ENCODE peak calls at places on chromosomes 2 and 18, in ten cellular contexts. One of them, this sample, is unnamed.

GRCh38 chr2:179884193-179884592 is 22.8 kb upstream of the ZNF385B start:
- DNase-seq in caudate nucleus: no peak
- DNase-seq in endodermal cell: no peak
- DNase-seq in T1000: no peak
- DNase-seq in stimulated activated CD8-positive, alpha-beta memory T cell treated with anti-CD3 and anti-CD28 coated beads, Interleukin-7, amount 100 ng/mL, for 1 hour: no peak
- DNase-seq in NCI-H2029 treated with DMSO at 0.1 percent for 48 hours: no peak
- DNase-seq in choroid plexus epithelial cell: no peak
- DNase-seq in stromal cell of bone marrow: no peak
- DNase-seq in head of caudate nucleus: no peak
- DNase-seq in T-helper 22 cell: no peak
- DNase-seq in this sample: no peak

GRCh38 chr2:181900007-181900651 is 8.6 kb downstream of the ITPRID2 start:
- DNase-seq in T-helper 22 cell: no peak
- DNase-seq in stromal cell of bone marrow: no peak
- DNase-seq in endodermal cell: no peak
- DNase-seq in NCI-H2029 treated with DMSO at 0.1 percent for 48 hours: no peak
- DNase-seq in T1000: no peak
- DNase-seq in choroid plexus epithelial cell: no peak
- DNase-seq in caudate nucleus: no peak
- DNase-seq in stimulated activated CD8-positive, alpha-beta memory T cell treated with anti-CD3 and anti-CD28 coated beads, Interleukin-7, amount 100 ng/mL, for 1 hour: no peak
- DNase-seq in head of caudate nucleus: no peak
- DNase-seq in this sample: no peak

GRCh38 chr18:6743988-6744387 is 14.5 kb downstream of the ARHGAP28 start:
- DNase-seq in T-helper 22 cell: no peak
- DNase-seq in stimulated activated CD8-positive, alpha-beta memory T cell treated with anti-CD3 and anti-CD28 coated beads, Interleukin-7, amount 100 ng/mL, for 1 hour: no peak
- DNase-seq in T1000: no peak
- DNase-seq in caudate nucleus: no peak
- DNase-seq in stromal cell of bone marrow: no peak
- DNase-seq in endodermal cell: no peak
- DNase-seq in choroid plexus epithelial cell: no peak
- DNase-seq in head of caudate nucleus: no peak
- DNase-seq in NCI-H2029 treated with DMSO at 0.1 percent for 48 hours: no peak
- DNase-seq in this sample: no peak

GRCh38 chr18:56565596-56566355 is 72.6 kb downstream of the TXNL1 start:
- DNase-seq in NCI-H2029 treated with DMSO at 0.1 percent for 48 hours: no peak
- DNase-seq in head of caudate nucleus: no peak
- DNase-seq in caudate nucleus: no peak
- DNase-seq in T-helper 22 cell: no peak
- DNase-seq in endodermal cell: no peak
- DNase-seq in choroid plexus epithelial cell: peak
- DNase-seq in stimulated activated CD8-positive, alpha-beta memory T cell treated with anti-CD3 and anti-CD28 coated beads, Interleukin-7, amount 100 ng/mL, for 1 hour: no peak
- DNase-seq in T1000: no peak
- DNase-seq in stromal cell of bone marrow: peak
- DNase-seq in this sample: no peak

GRCh38 chr2:218332288-218332687 is 24.4 kb upstream of the CATIP start:
- DNase-seq in NCI-H2029 treated with DMSO at 0.1 percent for 48 hours: no peak
- DNase-seq in T-helper 22 cell: no peak
- DNase-seq in stromal cell of bone marrow: no peak
- DNase-seq in T1000: no peak
- DNase-seq in head of caudate nucleus: no peak
- DNase-seq in endodermal cell: peak
- DNase-seq in caudate nucleus: no peak
- DNase-seq in stimulated activated CD8-positive, alpha-beta memory T cell treated with anti-CD3 and anti-CD28 coated beads, Interleukin-7, amount 100 ng/mL, for 1 hour: no peak
- DNase-seq in choroid plexus epithelial cell: no peak
- DNase-seq in this sample: no peak

GRCh38 chr18:64100136-64100922 is 48.6 kb downstream of the LINC00305 start:
- DNase-seq in T-helper 22 cell: no peak
- DNase-seq in NCI-H2029 treated with DMSO at 0.1 percent for 48 hours: no peak
- DNase-seq in T1000: no peak
- DNase-seq in head of caudate nucleus: no peak
- DNase-seq in stimulated activated CD8-positive, alpha-beta memory T cell treated with anti-CD3 and anti-CD28 coated beads, Interleukin-7, amount 100 ng/mL, for 1 hour: no peak
- DNase-seq in endodermal cell: no peak
- DNase-seq in caudate nucleus: no peak
- DNase-seq in choroid plexus epithelial cell: peak
- DNase-seq in stromal cell of bone marrow: no peak
- DNase-seq in this sample: no peak

GRCh38 chr2:111122631-111123421 is 2.1 kb downstream of the BCL2L11 start:
- DNase-seq in stimulated activated CD8-positive, alpha-beta memory T cell treated with anti-CD3 and anti-CD28 coated beads, Interleukin-7, amount 100 ng/mL, for 1 hour: no peak
- DNase-seq in T-helper 22 cell: no peak
- DNase-seq in stromal cell of bone marrow: peak
- DNase-seq in NCI-H2029 treated with DMSO at 0.1 percent for 48 hours: peak
- DNase-seq in caudate nucleus: peak
- DNase-seq in choroid plexus epithelial cell: peak
- DNase-seq in endodermal cell: peak
- DNase-seq in head of caudate nucleus: peak
- DNase-seq in T1000: peak
- DNase-seq in this sample: peak

GRCh38 chr2:96937586-96937985 is 48.8 kb downstream of the FAM178B start:
- DNase-seq in NCI-H2029 treated with DMSO at 0.1 percent for 48 hours: no peak
- DNase-seq in caudate nucleus: no peak
- DNase-seq in choroid plexus epithelial cell: no peak
- DNase-seq in T-helper 22 cell: no peak
- DNase-seq in head of caudate nucleus: no peak
- DNase-seq in endodermal cell: no peak
- DNase-seq in stromal cell of bone marrow: no peak
- DNase-seq in stimulated activated CD8-positive, alpha-beta memory T cell treated with anti-CD3 and anti-CD28 coated beads, Interleukin-7, amount 100 ng/mL, for 1 hour: no peak
- DNase-seq in T1000: no peak
- DNase-seq in this sample: no peak

GRCh38 chr2:173354073-173354600 is 535 bp upstream of the CDCA7 start:
- DNase-seq in head of caudate nucleus: no peak
- DNase-seq in T-helper 22 cell: no peak
- DNase-seq in choroid plexus epithelial cell: no peak
- DNase-seq in stromal cell of bone marrow: no peak
- DNase-seq in stimulated activated CD8-positive, alpha-beta memory T cell treated with anti-CD3 and anti-CD28 coated beads, Interleukin-7, amount 100 ng/mL, for 1 hour: no peak
- DNase-seq in NCI-H2029 treated with DMSO at 0.1 percent for 48 hours: no peak
- DNase-seq in T1000: no peak
- DNase-seq in endodermal cell: no peak
- DNase-seq in caudate nucleus: no peak
- DNase-seq in this sample: no peak

GRCh38 chr18:77065221-77065981 is 67.2 kb downstream of the MBP start:
- DNase-seq in head of caudate nucleus: no peak
- DNase-seq in stromal cell of bone marrow: peak
- DNase-seq in T1000: peak
- DNase-seq in stimulated activated CD8-positive, alpha-beta memory T cell treated with anti-CD3 and anti-CD28 coated beads, Interleukin-7, amount 100 ng/mL, for 1 hour: no peak
- DNase-seq in caudate nucleus: no peak
- DNase-seq in choroid plexus epithelial cell: peak
- DNase-seq in endodermal cell: no peak
- DNase-seq in NCI-H2029 treated with DMSO at 0.1 percent for 48 hours: no peak
- DNase-seq in T-helper 22 cell: peak
- DNase-seq in this sample: no peak

GRCh38 chr2:218026244-218026643 is 23.4 kb upstream of the TNS1 start:
- DNase-seq in stromal cell of bone marrow: no peak
- DNase-seq in caudate nucleus: no peak
- DNase-seq in NCI-H2029 treated with DMSO at 0.1 percent for 48 hours: no peak
- DNase-seq in stimulated activated CD8-positive, alpha-beta memory T cell treated with anti-CD3 and anti-CD28 coated beads, Interleukin-7, amount 100 ng/mL, for 1 hour: no peak
- DNase-seq in T-helper 22 cell: no peak
- DNase-seq in choroid plexus epithelial cell: no peak
- DNase-seq in T1000: no peak
- DNase-seq in endodermal cell: peak
- DNase-seq in head of caudate nucleus: peak
- DNase-seq in this sample: peak

GRCh38 chr2:64168231-64168630 is 24.0 kb upstream of the PELI1 start:
- DNase-seq in choroid plexus epithelial cell: no peak
- DNase-seq in T1000: no peak
- DNase-seq in head of caudate nucleus: no peak
- DNase-seq in T-helper 22 cell: no peak
- DNase-seq in caudate nucleus: no peak
- DNase-seq in stimulated activated CD8-positive, alpha-beta memory T cell treated with anti-CD3 and anti-CD28 coated beads, Interleukin-7, amount 100 ng/mL, for 1 hour: no peak
- DNase-seq in NCI-H2029 treated with DMSO at 0.1 percent for 48 hours: no peak
- DNase-seq in endodermal cell: no peak
- DNase-seq in stromal cell of bone marrow: no peak
- DNase-seq in this sample: no peak

GRCh38 chr2:143347303-143347702 is 218.1 kb downstream of the ARHGAP15 start:
- DNase-seq in choroid plexus epithelial cell: no peak
- DNase-seq in endodermal cell: no peak
- DNase-seq in T1000: no peak
- DNase-seq in T-helper 22 cell: no peak
- DNase-seq in stromal cell of bone marrow: no peak
- DNase-seq in stimulated activated CD8-positive, alpha-beta memory T cell treated with anti-CD3 and anti-CD28 coated beads, Interleukin-7, amount 100 ng/mL, for 1 hour: no peak
- DNase-seq in head of caudate nucleus: no peak
- DNase-seq in NCI-H2029 treated with DMSO at 0.1 percent for 48 hours: no peak
- DNase-seq in caudate nucleus: no peak
- DNase-seq in this sample: no peak

GRCh38 chr2:217804786-217805678 is 197.8 kb downstream of the TNS1 start:
- DNase-seq in stromal cell of bone marrow: no peak
- DNase-seq in NCI-H2029 treated with DMSO at 0.1 percent for 48 hours: no peak
- DNase-seq in T1000: no peak
- DNase-seq in head of caudate nucleus: no peak
- DNase-seq in stimulated activated CD8-positive, alpha-beta memory T cell treated with anti-CD3 and anti-CD28 coated beads, Interleukin-7, amount 100 ng/mL, for 1 hour: no peak
- DNase-seq in choroid plexus epithelial cell: peak
- DNase-seq in caudate nucleus: no peak
- DNase-seq in endodermal cell: no peak
- DNase-seq in T-helper 22 cell: no peak
- DNase-seq in this sample: no peak

GRCh38 chr18:63970803-63971191 is 916 bp downstream of the SERPINB8 start:
- DNase-seq in caudate nucleus: no peak
- DNase-seq in stimulated activated CD8-positive, alpha-beta memory T cell treated with anti-CD3 and anti-CD28 coated beads, Interleukin-7, amount 100 ng/mL, for 1 hour: no peak
- DNase-seq in choroid plexus epithelial cell: no peak
- DNase-seq in T1000: no peak
- DNase-seq in T-helper 22 cell: no peak
- DNase-seq in NCI-H2029 treated with DMSO at 0.1 percent for 48 hours: no peak
- DNase-seq in endodermal cell: peak
- DNase-seq in stromal cell of bone marrow: no peak
- DNase-seq in head of caudate nucleus: peak
- DNase-seq in this sample: peak

GRCh38 chr2:61645911-61646310 is 107.8 kb upstream of the XPO1 start:
- DNase-seq in T1000: no peak
- DNase-seq in caudate nucleus: no peak
- DNase-seq in head of caudate nucleus: no peak
- DNase-seq in stimulated activated CD8-positive, alpha-beta memory T cell treated with anti-CD3 and anti-CD28 coated beads, Interleukin-7, amount 100 ng/mL, for 1 hour: no peak
- DNase-seq in NCI-H2029 treated with DMSO at 0.1 percent for 48 hours: no peak
- DNase-seq in choroid plexus epithelial cell: peak
- DNase-seq in stromal cell of bone marrow: peak
- DNase-seq in T-helper 22 cell: no peak
- DNase-seq in endodermal cell: no peak
- DNase-seq in this sample: no peak

GRCh38 chr2:231412616-231412963 is 17.1 kb downstream of the B3GNT7 start:
- DNase-seq in NCI-H2029 treated with DMSO at 0.1 percent for 48 hours: no peak
- DNase-seq in caudate nucleus: no peak
- DNase-seq in endodermal cell: no peak
- DNase-seq in head of caudate nucleus: no peak
- DNase-seq in choroid plexus epithelial cell: no peak
- DNase-seq in stromal cell of bone marrow: no peak
- DNase-seq in T1000: no peak
- DNase-seq in T-helper 22 cell: no peak
- DNase-seq in stimulated activated CD8-positive, alpha-beta memory T cell treated with anti-CD3 and anti-CD28 coated beads, Interleukin-7, amount 100 ng/mL, for 1 hour: no peak
- DNase-seq in this sample: no peak

GRCh38 chr18:79904357-79905147 is 46.9 kb downstream of the SLC66A2 start:
- DNase-seq in stimulated activated CD8-positive, alpha-beta memory T cell treated with anti-CD3 and anti-CD28 coated beads, Interleukin-7, amount 100 ng/mL, for 1 hour: no peak
- DNase-seq in T1000: no peak
- DNase-seq in head of caudate nucleus: no peak
- DNase-seq in choroid plexus epithelial cell: no peak
- DNase-seq in endodermal cell: no peak
- DNase-seq in T-helper 22 cell: no peak
- DNase-seq in caudate nucleus: no peak
- DNase-seq in NCI-H2029 treated with DMSO at 0.1 percent for 48 hours: no peak
- DNase-seq in stromal cell of bone marrow: no peak
- DNase-seq in this sample: no peak

GRCh38 chr18:45014047-45014501 is 333.4 kb downstream of the SETBP1 start:
- DNase-seq in stromal cell of bone marrow: peak
- DNase-seq in caudate nucleus: no peak
- DNase-seq in endodermal cell: peak
- DNase-seq in NCI-H2029 treated with DMSO at 0.1 percent for 48 hours: no peak
- DNase-seq in stimulated activated CD8-positive, alpha-beta memory T cell treated with anti-CD3 and anti-CD28 coated beads, Interleukin-7, amount 100 ng/mL, for 1 hour: no peak
- DNase-seq in head of caudate nucleus: no peak
- DNase-seq in T1000: no peak
- DNase-seq in T-helper 22 cell: no peak
- DNase-seq in choroid plexus epithelial cell: peak
- DNase-seq in this sample: peak

GRCh38 chr2:148455791-148456190 is 188.8 kb upstream of the EPC2 start:
- DNase-seq in T-helper 22 cell: no peak
- DNase-seq in NCI-H2029 treated with DMSO at 0.1 percent for 48 hours: no peak
- DNase-seq in endodermal cell: no peak
- DNase-seq in caudate nucleus: no peak
- DNase-seq in stromal cell of bone marrow: no peak
- DNase-seq in stimulated activated CD8-positive, alpha-beta memory T cell treated with anti-CD3 and anti-CD28 coated beads, Interleukin-7, amount 100 ng/mL, for 1 hour: no peak
- DNase-seq in T1000: no peak
- DNase-seq in choroid plexus epithelial cell: no peak
- DNase-seq in head of caudate nucleus: no peak
- DNase-seq in this sample: no peak

GRCh38 chr2:26298286-26298637 is 47.7 kb upstream of the SELENOI start:
- DNase-seq in stimulated activated CD8-positive, alpha-beta memory T cell treated with anti-CD3 and anti-CD28 coated beads, Interleukin-7, amount 100 ng/mL, for 1 hour: no peak
- DNase-seq in caudate nucleus: no peak
- DNase-seq in NCI-H2029 treated with DMSO at 0.1 percent for 48 hours: no peak
- DNase-seq in choroid plexus epithelial cell: no peak
- DNase-seq in head of caudate nucleus: no peak
- DNase-seq in T-helper 22 cell: no peak
- DNase-seq in stromal cell of bone marrow: no peak
- DNase-seq in endodermal cell: no peak
- DNase-seq in T1000: no peak
- DNase-seq in this sample: peak

GRCh38 chr18:36411745-36412168 is 114.2 kb downstream of the FHOD3 start:
- DNase-seq in choroid plexus epithelial cell: peak
- DNase-seq in T1000: no peak
- DNase-seq in caudate nucleus: no peak
- DNase-seq in stimulated activated CD8-positive, alpha-beta memory T cell treated with anti-CD3 and anti-CD28 coated beads, Interleukin-7, amount 100 ng/mL, for 1 hour: no peak
- DNase-seq in stromal cell of bone marrow: no peak
- DNase-seq in endodermal cell: peak
- DNase-seq in head of caudate nucleus: no peak
- DNase-seq in NCI-H2029 treated with DMSO at 0.1 percent for 48 hours: no peak
- DNase-seq in T-helper 22 cell: no peak
- DNase-seq in this sample: peak

GRCh38 chr2:239214725-239215124 is 186.1 kb downstream of the HDAC4 start:
- DNase-seq in endodermal cell: no peak
- DNase-seq in NCI-H2029 treated with DMSO at 0.1 percent for 48 hours: no peak
- DNase-seq in T1000: no peak
- DNase-seq in choroid plexus epithelial cell: no peak
- DNase-seq in head of caudate nucleus: no peak
- DNase-seq in stromal cell of bone marrow: no peak
- DNase-seq in caudate nucleus: no peak
- DNase-seq in stimulated activated CD8-positive, alpha-beta memory T cell treated with anti-CD3 and anti-CD28 coated beads, Interleukin-7, amount 100 ng/mL, for 1 hour: no peak
- DNase-seq in T-helper 22 cell: no peak
- DNase-seq in this sample: no peak

GRCh38 chr18:79393626-79394401 is 1.9 kb upstream of the NFATC1 start:
- DNase-seq in choroid plexus epithelial cell: peak
- DNase-seq in caudate nucleus: no peak
- DNase-seq in endodermal cell: peak
- DNase-seq in stimulated activated CD8-positive, alpha-beta memory T cell treated with anti-CD3 and anti-CD28 coated beads, Interleukin-7, amount 100 ng/mL, for 1 hour: no peak
- DNase-seq in T-helper 22 cell: peak
- DNase-seq in stromal cell of bone marrow: peak
- DNase-seq in head of caudate nucleus: peak
- DNase-seq in T1000: peak
- DNase-seq in NCI-H2029 treated with DMSO at 0.1 percent for 48 hours: peak
- DNase-seq in this sample: peak

GRCh38 chr2:184760931-184761330 is 162.6 kb downstream of the ZNF804A start:
- DNase-seq in caudate nucleus: no peak
- DNase-seq in NCI-H2029 treated with DMSO at 0.1 percent for 48 hours: no peak
- DNase-seq in stimulated activated CD8-positive, alpha-beta memory T cell treated with anti-CD3 and anti-CD28 coated beads, Interleukin-7, amount 100 ng/mL, for 1 hour: no peak
- DNase-seq in T-helper 22 cell: no peak
- DNase-seq in choroid plexus epithelial cell: no peak
- DNase-seq in endodermal cell: no peak
- DNase-seq in head of caudate nucleus: no peak
- DNase-seq in stromal cell of bone marrow: no peak
- DNase-seq in T1000: no peak
- DNase-seq in this sample: no peak

GRCh38 chr18:43935051-43935412 is 657.7 kb upstream of the SYT4 start:
- DNase-seq in head of caudate nucleus: no peak
- DNase-seq in endodermal cell: no peak
- DNase-seq in stimulated activated CD8-positive, alpha-beta memory T cell treated with anti-CD3 and anti-CD28 coated beads, Interleukin-7, amount 100 ng/mL, for 1 hour: no peak
- DNase-seq in caudate nucleus: no peak
- DNase-seq in T-helper 22 cell: no peak
- DNase-seq in choroid plexus epithelial cell: peak
- DNase-seq in stromal cell of bone marrow: peak
- DNase-seq in NCI-H2029 treated with DMSO at 0.1 percent for 48 hours: no peak
- DNase-seq in T1000: no peak
- DNase-seq in this sample: no peak

GRCh38 chr2:10918661-10919414 is 7.1 kb downstream of the KCNF1 start:
- DNase-seq in stromal cell of bone marrow: no peak
- DNase-seq in choroid plexus epithelial cell: no peak
- DNase-seq in head of caudate nucleus: no peak
- DNase-seq in T-helper 22 cell: no peak
- DNase-seq in endodermal cell: peak
- DNase-seq in caudate nucleus: no peak
- DNase-seq in NCI-H2029 treated with DMSO at 0.1 percent for 48 hours: no peak
- DNase-seq in stimulated activated CD8-positive, alpha-beta memory T cell treated with anti-CD3 and anti-CD28 coated beads, Interleukin-7, amount 100 ng/mL, for 1 hour: no peak
- DNase-seq in T1000: no peak
- DNase-seq in this sample: no peak

GRCh38 chr2:178413472-178414265 is 37.3 kb downstream of the PRKRA start:
- DNase-seq in NCI-H2029 treated with DMSO at 0.1 percent for 48 hours: peak
- DNase-seq in caudate nucleus: peak
- DNase-seq in stromal cell of bone marrow: peak
- DNase-seq in choroid plexus epithelial cell: peak
- DNase-seq in head of caudate nucleus: peak
- DNase-seq in T-helper 22 cell: peak
- DNase-seq in T1000: peak
- DNase-seq in stimulated activated CD8-positive, alpha-beta memory T cell treated with anti-CD3 and anti-CD28 coated beads, Interleukin-7, amount 100 ng/mL, for 1 hour: peak
- DNase-seq in endodermal cell: peak
- DNase-seq in this sample: peak

This sample was measured in WTC11.